ENCODE peak calls at places on chromosomes 4 and X, in four cellular contexts. K, Z, B and I are unnamed samples.

GRCh38 chrX:116873678-116874077 is 410.9 kb upstream of the CT83 start:
- DNase-seq in K (no peak), Z (no peak), B (no peak), I (no peak)

GRCh38 chr4:171846893-171847292 is 33.7 kb downstream of the GALNTL6 start:
- DNase-seq in K (no peak), Z (no peak), B (no peak), I (no peak)

GRCh38 chr4:175419120-175419774 is 392.8 kb downstream of the GPM6A start:
- DNase-seq in K (peak; percentile 96), Z (no peak), B (peak; percentile 13), I (peak; percentile 93)

GRCh38 chr4:122309988-122310626 is 68.7 kb upstream of the ADAD1 start:
- DNase-seq in K (peak; percentile 18), Z (peak; percentile 3), B (peak; percentile 11), I (peak; percentile 3)

GRCh38 chrX:8981742-8982141 is 52.2 kb downstream of the FAM9B start:
- DNase-seq in K (peak; percentile 4), Z (no peak), B (no peak), I (no peak)

GRCh38 chr4:21181716-21182115 is 481.5 kb downstream of the PACRGL start:
- DNase-seq in K (no peak), Z (no peak), B (no peak), I (no peak)

GRCh38 chr4:67030636-67031035 is 514.7 kb downstream of the CENPC start:
- DNase-seq in K (no peak), Z (no peak), B (no peak), I (no peak)

GRCh38 chr4:38560763-38561558 is 103.0 kb upstream of the KLF3 start:
- DNase-seq in K (no peak), Z (no peak), B (no peak), I (no peak)

GRCh38 chrX:135421537-135421931 is 210 bp upstream of the SMIM10L2A start:
- DNase-seq in K (peak; percentile 32), Z (peak; percentile 90), B (no peak), I (peak; percentile 79)

DNA sequence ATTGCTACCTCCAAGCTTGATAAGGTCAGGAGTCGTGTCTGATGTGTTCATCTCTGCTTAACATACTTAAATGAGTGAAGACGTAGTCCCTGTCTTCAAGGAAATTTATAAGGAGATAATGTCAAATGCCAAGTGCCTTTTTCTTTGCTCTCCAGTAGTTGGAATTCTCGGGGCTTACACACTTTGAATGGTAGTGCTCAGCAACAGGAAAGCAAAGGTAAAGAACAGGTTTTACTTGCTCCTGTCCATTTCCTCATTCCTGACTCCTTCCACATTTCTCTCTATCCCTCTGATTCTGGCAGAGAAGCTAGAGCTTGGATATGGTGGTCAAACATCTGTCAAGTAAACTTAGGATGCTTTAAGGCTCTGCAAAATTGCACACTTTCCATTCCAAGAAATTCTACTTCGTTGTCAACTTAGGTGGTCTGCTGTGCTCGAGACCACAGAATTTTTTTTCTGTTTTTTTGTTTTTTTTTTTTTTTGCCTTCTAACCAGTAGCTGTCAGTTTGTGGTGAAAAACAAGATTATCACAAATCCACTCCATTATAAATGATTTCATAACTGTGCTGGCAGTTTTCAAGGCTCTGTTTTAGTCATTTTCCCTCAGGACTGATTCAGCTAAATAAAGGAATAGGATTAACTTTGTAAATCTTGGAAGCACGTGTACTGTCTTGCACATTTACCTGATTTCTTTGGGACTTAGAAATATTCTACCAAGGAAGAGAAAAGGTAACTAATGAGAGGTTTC is 180.8 kb upstream of the ANXA3 start:
- DNase-seq in K (no peak), Z (no peak), B (no peak), I (no peak)
- TF ChIP-seq MAZ in K (no peak), Z (no peak), B (no peak), I (no peak)

DNA sequence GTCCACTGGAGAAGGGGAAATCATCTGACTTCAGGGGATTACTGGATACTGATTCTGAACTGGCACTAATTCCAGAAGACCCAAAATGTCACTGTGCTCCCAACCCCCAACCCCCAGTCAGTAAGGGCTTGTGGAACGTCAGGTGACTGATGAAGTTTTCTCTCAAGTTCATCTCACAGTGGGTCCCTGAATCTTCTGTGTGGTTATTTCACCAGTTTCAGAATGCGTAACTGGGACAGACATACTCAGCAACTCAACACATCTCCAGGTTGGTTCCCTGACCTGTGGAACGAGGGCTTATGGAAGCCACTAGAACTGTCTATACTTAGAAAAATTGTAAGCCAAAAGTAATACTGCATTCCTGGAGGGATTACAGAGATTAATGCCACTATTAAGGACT is 45.3 kb downstream of the DDX60L start:
- DNase-seq in K (no peak), Z (no peak), B (no peak), I (no peak)
- TF ChIP-seq MAZ in K (no peak), Z (no peak), B (no peak), I (no peak)

GRCh38 chr4:8698341-8699062 is 105.9 kb downstream of the CPZ start:
- DNase-seq in K (no peak), Z (no peak), B (no peak), I (no peak)

GRCh38 chr4:8701101-8702019 is 108.8 kb downstream of the CPZ start:
- DNase-seq in K (no peak), Z (no peak), B (no peak), I (no peak)

GRCh38 chr4:8700576-8700975 is 108.0 kb downstream of the CPZ start:
- DNase-seq in K (no peak), Z (no peak), B (no peak), I (no peak)

GRCh38 chr4:8699063-8699385 is 106.5 kb downstream of the CPZ start:
- DNase-seq in K (no peak), Z (no peak), B (no peak), I (no peak)

DNA sequence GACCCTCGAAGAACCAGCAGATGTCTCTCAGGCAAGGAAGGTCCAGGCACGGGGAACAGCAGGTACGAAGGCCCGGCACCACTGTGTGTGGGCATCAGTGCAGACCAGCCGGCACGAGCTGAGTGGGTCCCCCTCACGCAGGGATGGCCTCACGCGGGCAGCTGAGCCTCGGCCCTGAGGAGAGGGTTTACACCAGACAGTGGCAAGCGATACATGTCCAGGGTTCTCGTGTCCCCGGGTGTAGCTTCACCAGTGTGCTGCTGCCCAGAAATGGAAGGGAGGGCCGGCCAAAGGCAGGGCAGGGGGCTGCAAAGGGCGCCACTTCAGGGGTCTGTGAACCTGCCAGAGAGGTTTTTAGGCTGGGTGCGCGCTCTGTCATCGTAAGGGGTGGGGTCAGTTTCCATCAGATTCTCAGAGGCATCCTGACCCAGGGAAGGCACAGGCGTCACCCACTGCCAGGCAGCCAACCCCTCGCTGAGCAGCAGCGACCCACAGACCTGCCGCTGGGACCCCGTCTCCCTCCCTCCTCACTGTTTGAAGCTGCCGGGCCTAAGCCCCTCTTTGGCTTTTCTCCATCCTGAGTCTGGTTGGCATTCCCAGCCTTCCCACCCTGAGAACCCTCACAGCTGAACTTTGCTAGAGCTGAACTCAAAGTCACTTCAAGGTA is 107.0 kb downstream of the CPZ start:
- DNase-seq in K (no peak), Z (no peak), B (no peak), I (no peak)
- TF ChIP-seq MAZ in K (no peak), Z (no peak), B (no peak), I (no peak)

GRCh38 chrX:154435171-154435733 is 1.7 kb upstream of the GDI1 start:
- DNase-seq in K (no peak), Z (no peak), B (no peak), I (no peak)
- TF ChIP-seq MAZ in K (no peak), Z (no peak), B (no peak), I (no peak)

DNA sequence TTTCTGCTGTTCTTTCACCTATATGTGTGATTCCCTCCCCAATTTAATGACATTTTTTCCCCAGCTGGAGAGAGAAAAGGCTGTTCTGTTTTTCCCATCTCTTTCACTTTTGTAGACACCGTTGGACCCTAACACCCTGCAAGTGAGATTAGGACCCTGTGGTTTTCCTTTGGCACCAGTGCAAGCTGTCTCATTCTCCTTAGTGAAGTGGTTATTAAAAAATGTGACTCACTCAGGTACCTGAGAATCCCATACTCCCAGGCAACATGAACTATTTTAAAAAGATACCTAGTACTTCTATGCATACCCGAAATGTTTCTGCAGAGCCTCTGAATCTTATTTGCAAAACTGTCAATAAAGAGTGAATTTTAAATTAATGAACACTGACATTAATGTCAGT is 175.7 kb upstream of the TBC1D9 start:
- DNase-seq in K (no peak), Z (no peak), B (no peak), I (no peak)
- TF ChIP-seq MAZ in K (no peak), Z (no peak), B (no peak), I (no peak)

DNA sequence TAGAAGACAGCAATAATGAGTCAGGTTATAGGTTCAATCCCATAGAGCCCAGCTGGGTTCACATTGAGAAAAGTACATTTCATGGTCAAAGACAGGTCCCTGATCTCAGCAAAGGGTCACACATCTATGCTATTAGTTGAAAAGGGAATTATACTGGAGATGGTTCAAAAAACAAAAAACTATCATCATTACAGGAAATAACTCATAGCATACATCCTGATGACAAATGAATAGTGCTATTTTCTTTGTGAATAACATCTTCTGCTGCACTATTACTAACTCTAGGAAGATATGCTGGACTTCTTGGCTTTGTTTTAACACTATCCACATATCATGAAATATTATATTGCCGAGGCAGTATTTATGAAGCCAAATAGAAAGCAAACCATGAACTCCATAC is 202.5 kb upstream of the MAB21L2 start:
- DNase-seq in K (peak; percentile 64), Z (no peak), B (no peak), I (no peak)
- TF ChIP-seq MAZ in K (no peak), Z (no peak), B (no peak), I (no peak)

DNA sequence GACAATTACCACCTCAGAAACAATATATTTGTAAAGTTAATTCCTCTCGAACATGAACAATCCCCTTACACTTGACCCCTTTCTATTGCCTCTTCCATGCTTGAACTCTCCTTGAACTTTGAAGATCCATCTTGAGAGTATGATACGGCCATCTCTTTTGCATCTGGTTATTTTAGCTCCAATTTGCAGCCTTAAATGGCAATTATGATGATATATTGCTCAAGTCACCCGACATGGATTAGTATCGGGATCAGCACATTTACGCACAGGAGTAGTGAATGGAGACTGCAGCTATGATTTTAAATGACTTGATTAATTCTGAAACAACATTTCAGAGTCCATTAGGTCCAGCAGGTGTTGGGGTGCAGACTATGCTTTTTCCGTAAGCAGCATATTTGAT is 143.8 kb upstream of the PAQR3 start:
- DNase-seq in K (no peak), Z (no peak), B (no peak), I (no peak)
- TF ChIP-seq MAZ in K (no peak), Z (no peak), B (no peak), I (no peak)

DNA sequence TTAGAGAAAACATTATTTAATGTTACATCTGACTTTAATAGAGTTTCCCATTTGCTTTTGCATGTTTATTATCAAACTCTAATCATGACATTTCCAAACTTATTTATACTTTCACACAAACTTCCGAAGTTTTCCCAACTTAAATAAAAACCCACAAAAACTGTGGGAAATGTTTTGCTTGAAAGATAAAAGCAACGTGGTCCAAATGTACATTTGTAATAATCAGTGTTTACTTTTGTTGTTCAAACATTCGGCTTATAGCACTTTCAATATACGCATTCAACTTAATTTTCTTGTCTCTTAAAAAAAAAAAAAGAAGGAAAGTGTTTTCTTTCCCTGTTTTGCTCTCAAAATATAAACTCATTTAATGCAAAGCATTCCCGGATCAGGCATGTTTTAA is 51.0 kb downstream of the STX18 start:
- DNase-seq in K (no peak), Z (no peak), B (peak; percentile 34), I (no peak)
- TF ChIP-seq MAZ in K (no peak), Z (no peak), B (no peak), I (no peak)

DNA sequence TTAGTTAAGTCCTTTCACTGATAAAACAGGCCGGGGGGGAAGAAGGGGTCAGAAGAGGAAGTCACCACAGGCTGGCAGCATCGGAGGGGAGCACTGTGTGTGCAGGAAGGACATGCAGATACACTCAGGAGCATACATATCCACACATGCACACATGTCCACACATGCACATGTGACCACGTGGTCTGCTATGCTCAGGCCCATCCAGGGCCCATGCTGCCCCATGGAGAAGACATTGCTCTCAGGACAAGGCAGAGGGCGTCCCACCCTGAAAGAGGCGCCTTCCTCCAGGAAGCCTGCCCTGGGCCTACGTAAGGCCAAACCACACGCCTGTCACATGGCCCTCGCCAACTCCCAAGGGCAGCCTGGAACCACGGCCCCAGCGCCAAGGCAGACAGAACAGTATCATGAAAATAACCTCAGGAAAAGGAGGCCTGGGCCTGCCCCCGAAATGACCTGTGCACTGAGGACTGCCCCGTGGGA is 15.8 kb downstream of the WDR1 start:
- DNase-seq in K (no peak), Z (no peak), B (no peak), I (no peak)
- TF ChIP-seq MAZ in K (no peak), Z (no peak), B (no peak), I (no peak)